ENCODE peak calls at places on chromosomes 13 and 19, in seven cellular contexts. D is endothelial cell, E is cardiac muscle cell, Q is B cell, U is foreskin fibroblast, B is glutamatergic neuron, F is breast epithelium. C is an unnamed sample.

GRCh38 chr13:94256671-94257070 is 222.8 kb downstream of the DCT start:
- DNase-seq in D (no peak), E (no peak), Q (no peak), U (no peak), B (no peak), F (no peak), C (no peak)

GRCh38 chr13:64278493-64278892 is 2862.8 kb upstream of the PCDH20 start:
- DNase-seq in D (no peak), E (peak), Q (no peak), U (peak), B (no peak), F (no peak), C (no peak)

GRCh38 chr19:35327642-35328041 is 1.3 kb upstream of the CD22 start:
- DNase-seq in D (no peak), E (no peak), Q (no peak), U (no peak), B (no peak), F (no peak), C (no peak)

GRCh38 chr13:48000559-48001126 is 430 bp downstream of the SUCLA2 start:
- DNase-seq in D (no peak), E (no peak), Q (no peak), U (no peak), B (no peak), F (no peak), C (no peak)

GRCh38 chr19:51600940-51601575 is 29.1 kb downstream of the SIGLEC5 start:
- DNase-seq in D (no peak), E (peak), Q (peak), U (no peak), B (no peak), F (no peak), C (no peak)

GRCh38 chr13:68304287-68304893 is 1074.3 kb upstream of the PCDH9 start:
- DNase-seq in D (peak), E (peak), Q (peak), U (no peak), B (no peak), F (no peak), C (no peak)

GRCh38 chr19:23482829-23483228 is 87.6 kb upstream of the ZNF91 start:
- DNase-seq in D (no peak), E (no peak), Q (no peak), U (no peak), B (no peak), F (no peak), C (no peak)

GRCh38 chr13:40550130-40550529 is 116.3 kb downstream of the FOXO1 start:
- DNase-seq in D (no peak), E (peak), Q (no peak), U (peak), B (no peak), F (no peak), C (no peak)

GRCh38 chr19:56507446-56508281 is at the start of gene ZNF471:
- DNase-seq in D (peak), E (peak), Q (peak), U (peak), B (peak), F (peak), C (no peak)

GRCh38 chr13:99404005-99404755 is 97.0 kb upstream of the GPR183 start:
- DNase-seq in D (no peak), E (no peak), Q (no peak), U (no peak), B (no peak), F (no peak), C (no peak)

GRCh38 chr13:95644611-95645052 is at the start of gene DZIP1:
- DNase-seq in D (peak), E (peak), Q (no peak), U (peak), B (peak), F (peak), C (no peak)

GRCh38 chr19:40592170-40592569 is 9.0 kb upstream of the LTBP4 start:
- DNase-seq in D (no peak), E (peak), Q (peak), U (peak), B (no peak), F (no peak), C (no peak)

GRCh38 chr19:53545271-53546065 is 7.5 kb downstream of the ZNF331 start:
- DNase-seq in D (no peak), E (no peak), Q (peak), U (peak), B (no peak), F (no peak), C (no peak)

GRCh38 chr19:44613295-44614168 is at the start of gene IGSF23:
- DNase-seq in D (no peak), E (no peak), Q (no peak), U (no peak), B (no peak), F (no peak), C (no peak)

GRCh38 chr13:73966331-73966730 is 167.9 kb downstream of the KLF12 start:
- DNase-seq in D (no peak), E (no peak), Q (no peak), U (no peak), B (no peak), F (no peak), C (no peak)

GRCh38 chr19:11192957-11193939 is 4.1 kb downstream of the KANK2 start:
- DNase-seq in D (no peak), E (no peak), Q (no peak), U (no peak), B (no peak), F (no peak), C (no peak)

GRCh38 chr19:13100031-13100588 is 2.5 kb downstream of the LYL1 start:
- DNase-seq in D (no peak), E (no peak), Q (peak), U (no peak), B (no peak), F (no peak), C (no peak)

GRCh38 chr13:109385161-109385560 is 401.2 kb downstream of the IRS2 start:
- DNase-seq in D (no peak), E (peak), Q (no peak), U (peak), B (no peak), F (no peak), C (no peak)

GRCh38 chr19:3319643-3320353 is 46.6 kb upstream of the NFIC start:
- DNase-seq in D (no peak), E (peak), Q (no peak), U (no peak), B (no peak), F (no peak), C (no peak)

GRCh38 chr13:59931621-59932020 is 232.1 kb downstream of the DIAPH3 start:
- DNase-seq in D (no peak), E (no peak), Q (no peak), U (no peak), B (no peak), F (no peak), C (no peak)

GRCh38 chr19:3556978-3557460 is 367 bp downstream of the MFSD12 start:
- DNase-seq in D (no peak), E (peak), Q (peak), U (no peak), B (peak), F (no peak), C (no peak)

GRCh38 chr19:19672816-19673215 is 4.2 kb downstream of the ZNF101 start:
- DNase-seq in D (no peak), E (no peak), Q (no peak), U (no peak), B (no peak), F (no peak), C (no peak)

GRCh38 chr13:92896842-92897241 is 329.8 kb upstream of the GPC6 start:
- DNase-seq in D (no peak), E (peak), Q (no peak), U (no peak), B (no peak), F (no peak), C (no peak)

GRCh38 chr13:39023761-39024160 is 14.1 kb downstream of the PROSER1 start:
- DNase-seq in D (no peak), E (peak), Q (no peak), U (no peak), B (no peak), F (no peak), C (no peak)

GRCh38 chr19:8209965-8210659 is 942 bp downstream of the CERS4 start:
- DNase-seq in D (peak), E (no peak), Q (no peak), U (no peak), B (peak), F (no peak), C (no peak)

GRCh38 chr19:51861870-51862622 is 25.7 kb downstream of the ZNF577 start:
- DNase-seq in D (no peak), E (no peak), Q (no peak), U (no peak), B (no peak), F (no peak), C (no peak)

GRCh38 chr13:74550039-74550438 is 415.8 kb upstream of the KLF12 start:
- DNase-seq in D (no peak), E (peak), Q (no peak), U (no peak), B (no peak), F (no peak), C (no peak)

GRCh38 chr13:23378009-23378632 is 55.4 kb downstream of the SACS start:
- DNase-seq in D (no peak), E (peak), Q (peak), U (peak), B (no peak), F (no peak), C (no peak)

GRCh38 chr13:97976551-97977375 is 23.3 kb downstream of the IPO5 start:
- DNase-seq in D (peak), E (no peak), Q (no peak), U (no peak), B (peak), F (no peak), C (peak)

DNA sequence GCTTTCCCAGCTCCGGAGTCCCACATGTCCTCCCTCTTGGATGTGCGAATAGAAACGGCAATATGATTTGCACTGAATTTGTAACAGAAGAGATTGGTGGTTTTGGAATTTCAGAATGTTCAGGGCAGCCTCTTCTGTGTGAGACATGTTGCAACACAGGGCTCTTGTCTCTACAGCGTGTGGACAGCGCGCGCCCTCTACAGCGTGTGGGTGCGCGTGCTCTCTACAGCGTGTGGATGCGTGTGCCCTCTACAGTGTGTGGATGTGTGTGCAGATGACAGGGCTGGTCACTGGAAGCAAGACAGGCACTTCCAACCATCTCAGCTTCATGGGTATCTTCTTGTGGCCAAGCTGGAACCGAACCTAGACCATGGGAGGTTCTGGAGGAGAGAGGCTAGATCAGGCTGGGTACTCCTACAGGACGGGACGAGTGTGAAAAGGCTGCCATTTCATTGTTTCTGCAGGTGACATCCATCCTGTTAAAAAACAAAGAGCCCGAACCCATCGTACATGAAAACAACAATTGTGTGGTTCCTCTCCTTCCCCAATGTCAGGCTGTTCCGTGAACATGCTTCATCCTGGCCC is 78.4 kb downstream of the TEX29 start:
- DNase-seq in D (no peak), E (no peak), Q (no peak), U (peak), B (no peak), F (no peak), C (peak)
- TF ChIP-seq CTCF in D (no peak), E (no peak), Q (no peak), U (peak), B (no peak), F (no peak), C (no peak)

GRCh38 chr19:46661735-46662592 is 982 bp upstream of the DACT3 start:
- DNase-seq in D (peak), E (peak), Q (peak), U (peak), B (peak), F (peak), C (peak)

GRCh38 chr19:46660008-46660517 is 919 bp downstream of the DACT3 start:
- DNase-seq in D (no peak), E (peak), Q (peak), U (no peak), B (peak), F (no peak), C (no peak)

GRCh38 chr19:46660601-46661019 is 372 bp downstream of the DACT3 start:
- DNase-seq in D (no peak), E (no peak), Q (no peak), U (no peak), B (no peak), F (peak), C (peak)

GRCh38 chr19:46659151-46660007 is 1.6 kb downstream of the DACT3 start:
- DNase-seq in D (peak), E (peak), Q (peak), U (no peak), B (peak), F (no peak), C (peak)

GRCh38 chr19:46661020-46661731 is at the start of gene DACT3:
- DNase-seq in D (peak), E (peak), Q (peak), U (peak), B (peak), F (peak), C (peak)
- TF ChIP-seq CTCF in D (no peak), E (no peak), Q (no peak), U (no peak), B (no peak), F (no peak), C (no peak)

DNA sequence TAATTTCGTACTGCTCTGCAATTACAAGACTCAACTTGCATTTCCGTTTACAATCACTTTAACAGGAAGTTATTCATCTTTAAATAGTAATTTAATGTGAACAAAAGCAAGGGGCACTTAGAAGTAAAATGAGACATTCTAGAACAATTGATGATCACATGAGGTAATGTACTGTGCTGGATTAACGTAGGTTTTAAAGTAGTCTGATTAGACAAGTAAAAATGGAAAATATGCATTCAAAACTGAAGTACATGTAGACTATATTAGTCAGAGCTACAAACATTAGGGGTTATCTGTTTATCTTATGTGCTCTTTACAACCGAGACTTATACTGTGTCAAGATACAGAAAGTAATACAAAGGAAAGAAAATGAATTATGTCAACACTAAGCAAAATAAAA is 1528.0 kb downstream of the SLITRK5 start:
- DNase-seq in D (no peak), E (no peak), Q (no peak), U (no peak), B (no peak), F (no peak), C (no peak)
- TF ChIP-seq CTCF in D (no peak), E (no peak), Q (no peak), U (no peak), B (no peak), F (no peak), C (no peak)

DNA sequence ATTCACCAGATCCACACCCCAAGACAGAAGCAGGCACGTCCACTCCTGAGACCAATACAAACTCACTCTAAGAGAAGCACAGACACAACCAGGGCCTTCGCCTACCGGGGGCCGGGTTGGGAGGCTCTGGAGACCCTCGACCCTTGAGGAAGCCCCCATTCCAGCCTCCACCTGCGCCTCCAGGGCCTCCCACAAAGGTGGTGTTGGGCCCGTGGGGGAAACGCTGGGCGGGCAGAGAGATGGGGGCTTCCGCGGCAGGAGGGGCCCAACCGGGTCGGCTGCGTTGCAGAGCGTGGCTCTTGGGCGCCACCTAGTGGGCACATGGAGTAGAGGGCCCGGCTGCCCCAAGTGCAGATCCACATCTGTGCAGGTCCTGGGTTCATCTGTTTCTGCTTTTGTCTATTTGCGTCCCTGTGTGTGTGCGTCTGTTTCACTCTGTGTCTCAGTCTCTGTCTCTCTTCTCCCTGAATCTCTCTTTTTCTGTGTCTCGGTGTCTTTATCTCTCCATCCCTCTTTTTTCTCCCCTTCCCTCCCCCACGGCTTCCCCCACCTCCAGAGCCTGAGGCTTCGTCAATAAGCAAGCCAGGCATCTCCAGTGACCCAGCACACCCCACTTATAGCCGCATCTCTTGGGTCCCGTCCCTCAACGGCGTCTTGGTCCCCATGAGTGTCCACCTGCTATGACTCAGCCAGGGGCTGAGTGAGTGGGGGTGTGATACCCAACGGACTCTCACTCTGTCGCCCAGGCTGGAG is 10.5 kb upstream of the TINCR start:
- DNase-seq in D (peak), E (peak), Q (peak), U (peak), B (peak), F (peak), C (peak)
- TF ChIP-seq CTCF in D (peak), E (peak), Q (peak), U (peak), B (peak), F (peak), C (peak)

GRCh38 chr13:35961461-35962220 is 169.5 kb downstream of the DCLK1 start:
- DNase-seq in D (no peak), E (no peak), Q (no peak), U (no peak), B (no peak), F (no peak), C (no peak)
- TF ChIP-seq CTCF in D (no peak), E (no peak), Q (no peak), U (no peak), B (no peak), F (peak), C (peak)

GRCh38 chr13:45511310-45512147 is 46.8 kb downstream of the COG3 start:
- DNase-seq in D (peak), E (peak), Q (peak), U (peak), B (no peak), F (no peak), C (no peak)

GRCh38 chr13:45512148-45512498 is 47.4 kb downstream of the COG3 start:
- DNase-seq in D (no peak), E (no peak), Q (no peak), U (no peak), B (no peak), F (no peak), C (no peak)

GRCh38 chr13:45506811-45507210 is 42.1 kb downstream of the COG3 start:
- DNase-seq in D (no peak), E (no peak), Q (no peak), U (no peak), B (no peak), F (no peak), C (no peak)

GRCh38 chr13:45510671-45511070 is 45.9 kb downstream of the COG3 start:
- DNase-seq in D (no peak), E (no peak), Q (no peak), U (no peak), B (no peak), F (no peak), C (no peak)
- TF ChIP-seq CTCF in D (no peak), E (no peak), Q (no peak), U (no peak), B (no peak), F (no peak), C (no peak)

GRCh38 chr13:21242236-21242635 is 65.8 kb downstream of the MRPL57 start:
- DNase-seq in D (peak), E (no peak), Q (no peak), U (no peak), B (peak), F (no peak), C (no peak)
- TF ChIP-seq CTCF in D (no peak), E (no peak), Q (no peak), U (no peak), B (no peak), F (no peak), C (peak)

DNA sequence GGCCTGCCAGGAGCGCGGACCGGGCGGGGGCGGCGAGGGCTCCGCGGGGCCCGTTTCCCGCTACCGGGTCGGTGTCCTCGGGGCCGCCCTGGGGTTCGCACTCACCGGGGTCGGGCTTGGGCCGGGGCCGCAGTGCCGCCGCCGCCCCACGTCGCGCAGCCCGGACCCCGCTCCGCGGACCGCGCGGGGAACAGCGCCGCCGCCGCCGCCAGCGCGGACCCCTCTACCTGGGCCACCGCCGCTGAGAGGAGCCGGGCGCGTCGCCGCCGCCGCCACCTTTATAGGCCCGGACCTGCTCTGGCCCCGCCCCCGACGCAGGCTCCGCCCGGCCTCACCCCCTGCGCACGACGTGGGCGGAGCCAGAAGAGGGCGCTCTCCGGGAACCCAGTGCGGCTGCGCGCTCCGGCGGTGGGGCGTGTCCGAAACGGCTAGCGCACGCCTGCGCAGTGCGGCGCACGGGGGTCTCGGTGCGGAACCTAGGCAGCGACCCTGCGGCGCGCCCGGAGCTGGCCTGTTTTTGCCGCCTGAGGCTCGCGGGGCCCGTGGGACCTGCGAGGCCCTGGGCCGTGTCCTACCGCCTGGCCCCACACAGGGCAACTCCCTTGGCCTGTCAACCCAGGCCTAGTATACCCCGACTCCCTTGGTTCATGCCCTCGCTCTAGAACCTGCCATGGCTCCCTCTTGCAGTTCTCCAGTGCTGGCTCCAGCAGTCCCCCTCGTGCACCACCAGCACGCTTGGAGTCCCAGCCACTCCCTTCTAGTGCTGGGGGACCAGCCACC is at the start of gene MKNK2:
- DNase-seq in D (peak), E (peak), Q (peak), U (peak), B (peak), F (peak), C (peak)
- TF ChIP-seq CTCF in D (peak), E (peak), Q (peak), U (peak), B (peak), F (peak), C (peak)

GRCh38 chr19:1470864-1471513 is 8.0 kb downstream of the C19orf25 start:
- DNase-seq in D (no peak), E (no peak), Q (no peak), U (no peak), B (peak), F (no peak), C (no peak)
- TF ChIP-seq CTCF in D (no peak), E (peak), Q (no peak), U (no peak), B (no peak), F (no peak), C (no peak)

C was measured in type B pancreatic cell.